ENCODE peak calls at places on chromosome 2, in ten cellular contexts. B, J, P, H, L, C, O, M, Z and T are unnamed samples.

GRCh38 chr2:48221846-48222516 is 308.0 kb upstream of the STON1 start:
- DNase-seq in B (peak; percentile 68), J (no peak), P (no peak), H (no peak), L (no peak), C (no peak), O (no peak), M (no peak), Z (no peak), T (no peak)

GRCh38 chr2:222290691-222291484 is 7.9 kb downstream of the PAX3 start:
- DNase-seq in B (peak; percentile 9), J (no peak), P (no peak), H (no peak), L (no peak), C (no peak), O (no peak), M (no peak), Z (no peak), T (no peak)

GRCh38 chr2:200694071-200694470 is 108.3 kb downstream of the AOX1 start:
- DNase-seq in B (no peak), J (no peak), P (no peak), H (no peak), L (no peak), C (no peak), O (no peak), M (peak; percentile 17), Z (no peak), T (no peak)

GRCh38 chr2:190863946-190864345 is 16.7 kb upstream of the GLS start:
- DNase-seq in B (no peak), J (no peak), P (peak; percentile 35), H (no peak), L (no peak), C (no peak), O (no peak), M (no peak), Z (no peak), T (peak; percentile 50)

GRCh38 chr2:216341151-216341550 is 31.1 kb downstream of the MARCHF4 start:
- DNase-seq in B (no peak), J (no peak), P (no peak), H (no peak), L (no peak), C (no peak), O (no peak), M (peak; percentile 71), Z (no peak), T (no peak)

GRCh38 chr2:236366406-236366805 is 102.2 kb upstream of the ASB18 start:
- DNase-seq in B (no peak), J (no peak), P (no peak), H (no peak), L (no peak), C (no peak), O (no peak), M (no peak), Z (no peak), T (no peak)

GRCh38 chr2:84212611-84213314 is 246.3 kb downstream of the SUCLG1 start:
- DNase-seq in B (no peak), J (no peak), P (no peak), H (no peak), L (no peak), C (no peak), O (no peak), M (no peak), Z (no peak), T (no peak)

GRCh38 chr2:160332318-160332717 is 132.2 kb upstream of the ITGB6 start:
- DNase-seq in B (no peak), J (no peak), P (no peak), H (no peak), L (no peak), C (no peak), O (no peak), M (peak; percentile 65), Z (no peak), T (no peak)

GRCh38 chr2:240431276-240431662 is 4.2 kb upstream of the GPC1 start:
- DNase-seq in B (no peak), J (peak; percentile 17), P (peak; percentile 2), H (no peak), L (no peak), C (no peak), O (no peak), M (no peak), Z (peak; percentile 24), T (no peak)

GRCh38 chr2:198004173-198004572 is 199.8 kb downstream of the PLCL1 start:
- DNase-seq in B (no peak), J (no peak), P (no peak), H (no peak), L (no peak), C (no peak), O (no peak), M (no peak), Z (no peak), T (no peak)

GRCh38 chr2:217367464-217367863 is 507.6 kb upstream of the TNP1 start:
- DNase-seq in B (peak; percentile 28), J (no peak), P (no peak), H (peak; percentile 33), L (no peak), C (no peak), O (no peak), M (peak; percentile 73), Z (no peak), T (no peak)

GRCh38 chr2:215773728-215774127 is 239.6 kb downstream of the MREG start:
- DNase-seq in B (peak; percentile 57), J (no peak), P (no peak), H (no peak), L (no peak), C (no peak), O (no peak), M (peak; percentile 94), Z (no peak), T (no peak)

DNA sequence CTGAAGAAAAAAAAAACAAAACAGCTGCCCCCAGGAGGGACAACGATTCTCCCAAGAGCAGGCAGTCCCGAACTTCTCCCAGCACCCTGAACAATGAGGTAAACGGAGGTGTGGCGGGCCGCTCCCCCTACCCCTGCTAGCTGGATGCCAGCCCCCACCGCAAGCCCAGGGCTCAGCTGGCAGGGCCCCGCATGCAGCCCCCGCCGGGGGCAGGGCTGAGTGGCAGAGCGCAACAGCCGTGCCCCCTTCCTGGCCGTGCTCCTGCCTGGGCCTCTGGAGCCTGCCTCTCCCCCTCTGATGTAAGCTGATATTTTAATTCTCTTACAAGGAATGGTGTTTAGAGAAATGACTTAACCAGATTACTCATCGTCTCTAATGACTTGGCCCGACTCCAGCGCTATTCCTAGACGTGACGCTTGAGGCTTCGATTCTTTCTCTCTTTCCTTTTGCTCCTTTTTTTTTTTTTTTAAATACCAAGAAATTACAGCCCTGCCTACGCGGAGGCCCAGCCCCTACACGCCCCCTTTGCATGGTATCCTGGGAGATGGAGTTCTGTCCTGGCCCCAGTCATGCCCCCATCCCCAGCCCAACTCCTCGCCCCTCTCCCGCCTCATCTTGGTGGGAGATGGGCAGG is 4.6 kb upstream of the ARID5A start:
- DNase-seq in B (peak; percentile 83), J (peak; percentile 92), P (peak; percentile 88), H (peak; percentile 96), L (peak; percentile 94), C (peak; percentile 89), O (peak; percentile 77), M (peak; percentile 99), Z (peak; percentile 95), T (peak; percentile 96)
- TF ChIP-seq CTCF in B (no peak), J (no peak), P (no peak), H (no peak), L (no peak), C (no peak), O (peak; percentile 8), M (no peak), Z (no peak), T (no peak)

DNA sequence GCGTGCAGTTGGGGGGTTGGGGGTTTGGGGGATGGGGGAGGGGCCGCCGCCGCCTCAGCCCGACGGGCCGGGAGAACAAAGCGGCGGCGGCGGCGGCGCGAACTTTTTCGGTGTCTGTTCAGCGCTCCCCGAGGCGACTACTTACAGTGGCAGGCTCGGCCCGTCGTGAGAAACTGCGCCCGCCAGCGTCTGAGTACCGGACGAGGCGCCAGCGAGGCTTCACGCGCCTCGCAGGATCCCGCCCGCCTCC is 172 bp downstream of the PRKD3 start:
- DNase-seq in B (no peak), J (no peak), P (peak; percentile 85), H (peak; percentile 75), L (peak; percentile 86), C (peak; percentile 96), O (no peak), M (peak; percentile 74), Z (peak; percentile 90), T (no peak)
- TF ChIP-seq POLR2A in B (peak; percentile 67), J (no peak), P (peak; percentile 72), H (peak; percentile 59), L (peak; percentile 73), C (no peak), O (peak; percentile 54), M (peak; percentile 64), Z (no peak), T (peak; percentile 45)

DNA sequence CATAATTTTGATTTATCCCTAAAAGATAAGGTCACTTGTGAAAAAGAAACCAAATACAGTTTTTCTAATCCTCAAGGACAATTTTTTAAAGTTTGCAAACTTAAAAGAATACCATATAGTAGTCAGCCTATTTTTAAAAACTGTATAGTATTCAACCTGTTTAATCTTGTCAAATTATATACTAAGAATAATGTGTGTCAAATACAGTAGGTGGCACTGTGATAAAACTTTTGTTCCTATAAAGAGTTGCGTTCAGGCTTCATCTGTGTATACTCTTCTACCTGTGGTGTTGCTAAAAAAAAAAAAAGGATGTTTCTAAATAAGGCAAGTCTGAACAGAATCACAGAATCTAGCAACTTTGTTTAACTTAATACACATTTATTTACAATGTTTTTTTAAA is 68.6 kb downstream of the CCDC138 start:
- DNase-seq in B (peak; percentile 30), J (no peak), P (no peak), H (no peak), L (no peak), C (no peak), O (no peak), M (peak; percentile 8), Z (no peak), T (no peak)
- TF ChIP-seq CTCF in B (peak; percentile 53), J (no peak), P (peak; percentile 15), H (peak; percentile 35), L (no peak), C (no peak), O (peak; percentile 20), M (peak; percentile 22), Z (no peak), T (no peak)

GRCh38 chr2:3472296-3472695 is 47.0 kb downstream of the ADI1 start:
- DNase-seq in B (no peak), J (no peak), P (no peak), H (no peak), L (no peak), C (no peak), O (no peak), M (no peak), Z (no peak), T (no peak)

GRCh38 chr2:3470856-3471737 is 48.2 kb downstream of the ADI1 start:
- DNase-seq in B (no peak), J (no peak), P (no peak), H (peak; percentile 59), L (no peak), C (peak; percentile 44), O (no peak), M (no peak), Z (no peak), T (no peak)

GRCh38 chr2:3468296-3468988 is 50.9 kb downstream of the ADI1 start:
- DNase-seq in B (no peak), J (no peak), P (no peak), H (no peak), L (no peak), C (peak; percentile 66), O (no peak), M (no peak), Z (peak; percentile 34), T (no peak)

GRCh38 chr2:3469486-3469885 is 49.8 kb downstream of the ADI1 start:
- DNase-seq in B (no peak), J (no peak), P (no peak), H (no peak), L (no peak), C (peak; percentile 64), O (no peak), M (no peak), Z (peak; percentile 41), T (no peak)

GRCh38 chr2:3470166-3470651 is 49.1 kb downstream of the ADI1 start:
- DNase-seq in B (no peak), J (peak; percentile 88), P (peak; percentile 34), H (peak; percentile 86), L (peak; percentile 88), C (peak; percentile 45), O (no peak), M (peak; percentile 92), Z (peak; percentile 95), T (no peak)
- TF ChIP-seq POLR2A in B (no peak), J (no peak), P (no peak), H (no peak), L (peak; percentile 21), C (no peak), O (no peak), M (no peak), Z (no peak), T (no peak)